ENCODE peak calls at places on chromosome 5, in seven cellular contexts. U is cardiac muscle cell, M is cardiac fibroblast, D is mesothelial cell of epicardium, V is ovary, G is Calu3, Z is A549. Y is an unnamed sample.

GRCh38 chr5:173554989-173555705 is 61.3 kb downstream of the BOD1 start:
- DNase-seq in V (no peak), U (no peak), Z (no peak), G (no peak), M (no peak), D (no peak), Y (no peak)

GRCh38 chr5:95590880-95591279 is 29.0 kb upstream of the GPR150 start:
- DNase-seq in D (no peak), V (no peak), Z (no peak), U (no peak), M (no peak), G (no peak), Y (no peak)

GRCh38 chr5:68046445-68046844 is 169.1 kb upstream of the PIK3R1 start:
- DNase-seq in Z (peak), M (peak), G (peak), V (no peak), U (no peak), D (no peak), Y (peak)

GRCh38 chr5:18334949-18335348 is 700.7 kb downstream of the TAF11L14 start:
- DNase-seq in U (no peak), G (no peak), Z (no peak), M (no peak), D (no peak), V (no peak), Y (no peak)

GRCh38 chr5:152505442-152506042 is 100.5 kb upstream of the NMUR2 start:
- DNase-seq in M (peak), G (peak), D (no peak), V (peak), U (peak), Z (peak), Y (no peak)

GRCh38 chr5:174195517-174195916 is 150.0 kb downstream of the NSG2 start:
- DNase-seq in Z (no peak), V (no peak), M (no peak), G (no peak), U (peak), D (no peak), Y (no peak)

GRCh38 chr5:138927979-138928378 is 52.8 kb upstream of the LRRTM2 start:
- DNase-seq in V (peak), G (no peak), U (peak), Z (no peak), M (peak), D (no peak), Y (peak)

GRCh38 chr5:91072891-91073290 is 310.2 kb downstream of the ARRDC3 start:
- DNase-seq in D (no peak), M (peak), Z (no peak), V (no peak), U (peak), G (no peak), Y (no peak)

GRCh38 chr5:54309237-54309636 is 1.1 kb downstream of the ARL15 start:
- DNase-seq in V (no peak), Z (no peak), U (peak), M (peak), D (no peak), G (no peak), Y (no peak)

GRCh38 chr5:151038801-151039238 is 18.4 kb downstream of the GPX3 start:
- DNase-seq in U (no peak), V (no peak), D (no peak), G (no peak), Z (no peak), M (no peak), Y (no peak)

GRCh38 chr5:144275329-144275728 is 104.7 kb downstream of the KCTD16 start:
- DNase-seq in G (no peak), Z (no peak), V (no peak), D (no peak), M (no peak), U (no peak), Y (no peak)

GRCh38 chr5:98564836-98565235 is 208.6 kb upstream of the RGMB start:
- DNase-seq in M (no peak), D (no peak), G (no peak), Z (no peak), U (no peak), V (no peak), Y (no peak)

GRCh38 chr5:10595678-10596309 is 31.9 kb downstream of the ANKRD33B start:
- DNase-seq in Z (peak), V (no peak), G (peak), U (no peak), D (no peak), M (peak), Y (no peak)

GRCh38 chr5:106127341-106127781 is 1543.4 kb downstream of the EFNA5 start:
- DNase-seq in V (no peak), Z (no peak), G (peak), U (peak), D (no peak), M (no peak), Y (no peak)

GRCh38 chr5:96567188-96567587 is 95.0 kb upstream of the CAST start:
- DNase-seq in Z (no peak), M (peak), D (no peak), U (no peak), G (no peak), V (no peak), Y (no peak)

GRCh38 chr5:157651623-157652376 is 438 bp downstream of the SOX30 start:
- DNase-seq in D (no peak), M (peak), V (peak), G (peak), U (no peak), Z (no peak), Y (peak)

GRCh38 chr5:1817261-1818043 is 16.2 kb downstream of the NDUFS6 start:
- DNase-seq in V (no peak), M (no peak), G (no peak), D (no peak), U (no peak), Z (no peak), Y (no peak)

GRCh38 chr5:1818784-1819183 is 17.6 kb downstream of the NDUFS6 start:
- DNase-seq in V (no peak), G (no peak), M (no peak), U (no peak), Z (no peak), D (no peak), Y (no peak)

GRCh38 chr5:1814183-1815020 is 13.2 kb downstream of the NDUFS6 start:
- DNase-seq in D (no peak), V (no peak), G (no peak), Z (no peak), U (no peak), M (no peak), Y (no peak)

GRCh38 chr5:1815071-1815786 is 14.0 kb downstream of the NDUFS6 start:
- DNase-seq in M (no peak), U (no peak), G (no peak), Z (no peak), V (no peak), D (no peak), Y (no peak)

DNA sequence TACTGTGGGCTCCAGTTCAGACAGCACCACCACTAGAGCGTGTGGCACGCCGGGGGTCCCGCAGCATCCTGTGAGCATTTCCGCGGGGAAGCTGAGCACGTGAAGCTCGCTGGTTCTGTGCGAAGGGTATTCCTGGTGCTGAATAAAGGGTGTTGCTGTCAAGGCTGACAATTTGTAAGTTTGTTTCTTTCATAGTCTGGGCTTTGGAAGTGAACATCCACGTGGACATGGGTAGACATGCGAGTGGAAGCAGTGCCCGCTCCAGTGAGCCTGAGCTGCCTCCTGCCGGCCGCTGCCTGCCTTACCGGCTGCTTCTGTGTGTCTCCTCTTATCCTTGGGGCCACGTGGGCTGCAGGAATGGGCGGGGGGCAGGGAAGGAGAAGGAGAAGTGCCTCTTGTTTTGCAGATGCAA is 14.7 kb downstream of the NDUFS6 start:
- DNase-seq in V (no peak), D (no peak), M (no peak), Z (no peak), U (no peak), G (no peak), Y (no peak)
- TF ChIP-seq CTCF in V (no peak), D (no peak), M (no peak), Z (no peak), U (no peak), G (no peak), Y (no peak)

GRCh38 chr5:61640631-61641030 is 308.6 kb downstream of the ZSWIM6 start:
- DNase-seq in M (peak), D (no peak), Z (no peak), V (no peak), U (no peak), G (no peak), Y (no peak)

GRCh38 chr5:61637566-61637965 is 305.5 kb downstream of the ZSWIM6 start:
- DNase-seq in U (no peak), M (no peak), G (no peak), V (no peak), D (no peak), Z (no peak), Y (no peak)

GRCh38 chr5:61638476-61638875 is 306.4 kb downstream of the ZSWIM6 start:
- DNase-seq in Z (no peak), D (no peak), G (no peak), U (no peak), V (no peak), M (no peak), Y (no peak)

GRCh38 chr5:61641748-61642565 is 309.9 kb downstream of the ZSWIM6 start:
- DNase-seq in V (no peak), M (no peak), Z (no peak), U (no peak), G (no peak), D (no peak), Y (no peak)
- TF ChIP-seq CTCF in V (no peak), M (peak), Z (peak), U (no peak), G (peak), D (no peak), Y (no peak)

DNA sequence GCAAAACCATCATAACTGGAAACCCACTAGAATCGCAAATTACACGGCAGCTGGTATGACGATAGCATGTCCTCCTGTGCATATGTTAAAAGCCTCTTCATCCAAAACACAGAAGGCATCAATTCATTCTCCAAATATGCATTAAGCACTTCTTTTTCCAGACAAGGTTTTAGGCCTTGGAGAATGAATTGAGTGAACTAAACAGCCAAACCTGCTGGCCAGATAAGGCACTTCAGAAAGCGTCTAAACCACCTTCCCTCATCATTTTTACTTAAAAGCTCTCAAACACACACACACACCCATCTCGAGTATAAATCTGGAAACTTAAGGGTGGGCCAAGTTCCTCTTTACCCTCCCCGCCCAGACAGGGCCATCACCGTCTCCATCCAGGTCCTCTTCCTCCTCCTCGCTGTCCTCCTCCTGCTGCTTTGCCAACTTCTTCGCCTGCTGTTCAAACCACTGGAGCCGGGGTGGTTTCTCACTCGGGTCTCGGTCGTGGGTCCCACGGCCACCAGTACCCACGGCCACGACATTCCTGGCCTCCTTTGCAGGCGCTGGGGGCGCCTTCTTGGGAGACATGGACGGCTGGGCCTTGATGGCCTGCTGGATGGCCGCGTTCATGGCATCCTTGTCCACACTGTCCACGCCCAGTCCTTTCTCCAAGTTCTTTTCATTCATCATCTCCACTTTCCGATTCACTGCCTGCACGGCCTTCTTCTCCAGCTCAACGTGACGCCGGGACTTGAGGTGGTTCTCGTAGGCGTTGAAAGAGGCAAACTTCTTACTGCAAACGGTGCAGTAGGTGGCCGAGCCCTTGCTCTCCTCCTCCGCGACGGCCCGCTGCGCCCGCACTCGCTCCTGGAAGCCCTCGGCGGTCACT is 696 bp downstream of the ZNF622 start:
- DNase-seq in G (no peak), V (no peak), U (no peak), M (no peak), Z (no peak), D (no peak), Y (no peak)
- TF ChIP-seq CTCF in G (no peak), V (no peak), U (no peak), M (peak), Z (no peak), D (no peak), Y (no peak)

GRCh38 chr5:125657936-125658335 is 765.3 kb upstream of the GRAMD2B start:
- DNase-seq in Z (no peak), G (no peak), M (no peak), D (no peak), V (no peak), U (no peak), Y (no peak)
- TF ChIP-seq CTCF in Z (no peak), G (no peak), M (no peak), D (no peak), V (no peak), U (no peak), Y (no peak)

GRCh38 chr5:120231563-120231962 is 232.5 kb upstream of the PRR16 start:
- DNase-seq in Z (no peak), D (no peak), V (no peak), G (no peak), U (no peak), M (no peak), Y (no peak)

GRCh38 chr5:120229036-120229435 is 235.1 kb upstream of the PRR16 start:
- DNase-seq in Z (no peak), U (no peak), D (no peak), V (no peak), G (no peak), M (no peak), Y (no peak)

DNA sequence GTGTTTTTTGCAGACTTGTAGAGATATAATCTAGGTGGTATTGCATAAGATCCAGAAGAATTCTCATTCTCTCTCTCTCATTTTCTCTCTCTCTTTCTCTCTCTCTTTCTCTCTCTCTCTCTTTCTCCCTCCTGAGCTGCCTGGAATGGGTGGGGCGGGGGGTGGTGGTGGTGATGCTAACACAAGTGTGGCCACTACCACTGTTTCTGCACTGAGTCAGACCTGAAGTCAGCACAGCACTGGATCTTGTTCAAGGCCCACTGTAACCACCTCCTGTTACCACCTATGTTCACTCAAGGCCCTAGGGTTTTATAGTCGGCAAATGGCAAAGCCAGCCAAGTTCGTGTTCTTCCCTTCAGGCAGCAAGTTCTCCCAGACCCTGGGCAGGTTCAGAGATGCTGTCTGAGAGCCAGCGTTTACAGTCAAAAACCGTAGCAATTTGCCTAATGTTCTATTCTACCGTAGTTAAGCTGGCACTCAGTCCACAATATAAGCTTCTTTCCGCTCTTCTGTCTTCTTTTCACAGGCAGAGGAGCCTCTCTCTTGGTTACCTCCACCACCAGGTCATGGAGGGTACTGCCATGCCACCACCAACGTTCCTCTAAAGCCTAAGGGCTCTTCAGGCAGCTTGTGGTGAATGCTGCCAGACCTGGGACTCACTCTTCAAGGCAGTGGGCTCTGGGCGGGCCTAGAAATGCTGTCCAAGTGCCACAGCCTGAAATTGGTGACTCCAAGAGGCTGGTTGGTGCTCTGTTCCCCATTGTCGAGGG is 235.7 kb upstream of the PRR16 start:
- DNase-seq in G (no peak), U (no peak), V (no peak), M (no peak), D (no peak), Z (no peak), Y (no peak)
- TF ChIP-seq CTCF in G (peak), U (no peak), V (no peak), M (peak), D (no peak), Z (no peak), Y (no peak)

DNA sequence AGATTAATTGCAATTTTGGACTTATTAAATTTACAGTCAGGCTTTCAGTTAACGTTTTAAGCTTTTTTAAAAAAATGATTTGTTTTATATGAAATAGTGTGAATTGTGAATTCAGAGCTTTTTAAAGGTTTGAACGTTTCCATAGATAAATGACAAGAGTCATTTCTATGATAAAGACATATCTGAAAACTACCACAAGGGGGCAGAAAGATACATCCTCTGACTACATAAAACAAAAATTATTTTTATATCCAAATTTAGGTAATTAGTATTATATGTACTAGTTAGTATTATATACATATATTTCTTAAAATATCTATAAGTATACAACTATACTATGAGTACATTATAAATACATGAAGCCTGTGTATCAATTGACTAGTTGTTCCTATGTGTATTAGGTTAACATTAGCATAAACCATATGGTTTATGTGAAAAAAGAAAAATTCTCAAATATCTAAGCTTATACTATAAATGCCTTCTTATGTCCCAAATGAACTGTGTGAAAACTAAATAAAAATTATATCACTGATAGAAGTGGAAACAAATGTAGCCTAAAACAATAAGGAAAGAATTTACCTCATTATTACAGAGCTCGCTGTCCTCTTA is 155.2 kb downstream of the MEF2C start:
- DNase-seq in M (peak), U (peak), V (no peak), Z (no peak), G (no peak), D (no peak), Y (no peak)
- TF ChIP-seq CTCF in M (peak), U (peak), V (peak), Z (peak), G (peak), D (peak), Y (peak)

DNA sequence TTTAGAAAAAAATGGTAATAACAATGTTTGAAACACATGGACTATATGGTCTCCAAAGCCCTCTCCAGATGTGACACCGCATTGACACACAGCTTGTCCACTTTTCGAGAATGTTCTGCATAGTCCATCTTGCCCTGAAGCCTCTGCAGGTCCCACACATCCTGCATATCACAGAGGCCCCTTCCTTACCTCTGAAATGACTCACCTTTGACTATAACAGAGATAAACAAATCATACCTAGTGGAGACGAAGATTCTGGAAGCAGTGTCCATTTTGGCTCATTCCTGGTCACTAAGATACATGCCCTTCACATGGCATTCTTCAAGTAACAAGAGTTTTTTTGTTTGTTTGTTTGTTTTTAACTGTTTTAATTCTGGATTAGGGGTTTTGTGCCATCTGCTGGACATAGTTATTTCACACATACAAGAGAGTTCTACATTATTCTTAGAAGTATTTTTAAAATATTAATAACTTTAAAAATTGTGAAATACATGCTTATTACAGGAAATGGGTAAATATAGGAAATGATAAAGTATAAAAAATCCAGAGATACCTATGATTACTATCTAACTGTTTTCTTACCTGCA is 5.1 kb downstream of the ARL14EPL start:
- DNase-seq in M (peak), D (no peak), G (no peak), V (no peak), Z (no peak), U (no peak), Y (no peak)
- TF ChIP-seq CTCF in M (peak), D (no peak), G (no peak), V (no peak), Z (peak), U (peak), Y (no peak)

GRCh38 chr5:116135344-116135743 is 50.5 kb downstream of the COMMD10 start:
- DNase-seq in V (no peak), U (no peak), D (no peak), Z (no peak), M (no peak), G (no peak), Y (no peak)

GRCh38 chr5:116142495-116142894 is 57.7 kb downstream of the COMMD10 start:
- DNase-seq in G (no peak), V (no peak), D (no peak), M (no peak), U (no peak), Z (no peak), Y (no peak)

GRCh38 chr5:116133281-116133680 is 48.5 kb downstream of the COMMD10 start:
- DNase-seq in M (no peak), V (no peak), Z (no peak), G (no peak), U (no peak), D (no peak), Y (no peak)

GRCh38 chr5:116137544-116138378 is 52.9 kb downstream of the COMMD10 start:
- DNase-seq in Z (peak), M (peak), U (peak), D (no peak), G (peak), V (no peak), Y (no peak)
- TF ChIP-seq CTCF in Z (peak), M (peak), U (peak), D (peak), G (peak), V (peak), Y (peak)

Y was measured in ascending aorta.